ENCODE peak calls at places on chromosomes 1 and 21, in seven cellular contexts. R is K562, H is fibroblast of lung, E is mammary epithelial cell, F is hepatocyte, K is neuronal stem cell, M is HCT116. G is an unnamed sample.

GRCh38 chr1:1144122-1144842 is 28.4 kb upstream of the C1orf159 start:
- DNase-seq in R (no peak), H (no peak), E (no peak), F (no peak), K (no peak), M (no peak), G (peak; percentile 84)

GRCh38 chr1:214970016-214970415 is 112.5 kb upstream of the KCNK2 start:
- DNase-seq in R (no peak), H (no peak), E (no peak), F (no peak), K (no peak), M (no peak), G (no peak)

GRCh38 chr1:228265167-228265566 is 57.3 kb downstream of the OBSCN start:
- DNase-seq in R (peak; percentile 67), H (peak; percentile 46), E (no peak), F (no peak), K (no peak), M (no peak), G (no peak)

GRCh38 chr1:227318852-227319607 is 738 bp upstream of the CDC42BPA start:
- DNase-seq in R (peak; percentile 45), H (peak; percentile 33), E (peak; percentile 61), F (peak; percentile 54), K (peak; percentile 64), M (no peak), G (no peak)

GRCh38 chr1:52759908-52760307 is 33.7 kb downstream of the ZYG11B start:
- DNase-seq in R (no peak), H (no peak), E (no peak), F (no peak), K (no peak), M (no peak), G (no peak)

GRCh38 chr21:29299906-29300546 is 1.3 kb downstream of the BACH1 start:
- DNase-seq in R (peak; percentile 83), H (peak; percentile 92), E (peak; percentile 94), F (peak; percentile 82), K (peak; percentile 32), M (peak; percentile 15), G (peak; percentile 41)

GRCh38 chr1:174982971-174983689 is 16.6 kb upstream of the CACYBP start:
- DNase-seq in R (peak; percentile 43), H (peak; percentile 73), E (peak; percentile 35), F (peak; percentile 69), K (peak; percentile 36), M (peak; percentile 36), G (peak; percentile 36)

GRCh38 chr21:35730325-35730724 is 330.0 kb downstream of the SETD4 start:
- DNase-seq in R (no peak), H (no peak), E (no peak), F (no peak), K (no peak), M (no peak), G (no peak)

GRCh38 chr1:203142684-203143408 is 15.3 kb downstream of the ADORA1 start:
- DNase-seq in R (no peak), H (no peak), E (no peak), F (no peak), K (no peak), M (no peak), G (no peak)

GRCh38 chr1:9196129-9197040 is 38.2 kb upstream of the H6PD start:
- DNase-seq in R (peak; percentile 65), H (peak; percentile 92), E (peak; percentile 66), F (peak; percentile 80), K (no peak), M (no peak), G (peak; percentile 47)

GRCh38 chr1:209549384-209550001 is 34.0 kb upstream of the CAMK1G start:
- DNase-seq in R (peak; percentile 39), H (no peak), E (no peak), F (peak; percentile 33), K (no peak), M (no peak), G (peak; percentile 19)

GRCh38 chr1:72283204-72284083 is 1.1 kb upstream of the NEGR1 start:
- DNase-seq in R (no peak), H (peak; percentile 73), E (peak; percentile 73), F (peak; percentile 67), K (peak; percentile 67), M (no peak), G (peak; percentile 76)

DNA sequence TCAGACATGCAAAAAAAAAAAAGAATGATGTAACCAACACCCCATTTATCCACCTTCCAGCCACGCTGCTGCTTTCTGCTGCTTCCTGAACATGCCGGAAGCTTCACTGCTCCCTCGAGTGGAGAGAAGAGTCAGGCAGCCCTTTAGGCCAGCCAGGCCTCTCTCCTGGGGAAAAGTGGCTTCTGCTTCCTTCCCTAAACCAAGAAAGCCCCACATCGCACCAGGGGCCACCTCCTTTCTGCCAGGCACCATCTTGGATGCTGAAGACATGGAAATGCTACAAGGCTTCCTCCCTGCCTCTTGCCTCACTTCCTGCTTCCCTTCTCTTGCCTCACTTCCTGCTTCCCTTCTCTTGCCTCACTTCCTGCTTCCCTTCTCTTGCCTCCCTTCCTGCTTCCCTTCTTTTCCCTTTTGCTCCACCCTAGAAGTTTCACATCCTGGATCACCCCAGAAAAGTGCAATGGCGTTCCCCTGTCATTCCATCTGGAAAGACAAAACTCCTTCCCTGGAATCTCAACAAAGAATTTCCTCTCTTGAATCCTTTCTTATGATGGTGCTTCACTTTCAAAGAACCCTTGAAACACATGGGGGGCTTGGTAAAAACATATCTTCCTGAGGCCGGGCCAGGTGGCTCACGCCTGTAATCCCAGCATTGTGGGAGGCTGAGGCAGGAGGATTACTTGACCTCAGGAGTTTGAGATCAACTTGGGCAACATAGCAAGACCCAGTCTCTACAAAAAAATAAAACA is 18.7 kb downstream of the TNFRSF8 start:
- DNase-seq in R (peak; percentile 67), H (no peak), E (no peak), F (no peak), K (no peak), M (peak; percentile 37), G (no peak)
- H2AFZ ChIP-seq in R (peak overlapping the region; percentile 87), H (peak overlapping the region; percentile 64), E (peak overlapping the region; percentile 36), F (no peak overlapping the region), K (peak overlapping the region; percentile 94), M (no peak overlapping the region), G (peak overlapping the region; percentile 64)

DNA sequence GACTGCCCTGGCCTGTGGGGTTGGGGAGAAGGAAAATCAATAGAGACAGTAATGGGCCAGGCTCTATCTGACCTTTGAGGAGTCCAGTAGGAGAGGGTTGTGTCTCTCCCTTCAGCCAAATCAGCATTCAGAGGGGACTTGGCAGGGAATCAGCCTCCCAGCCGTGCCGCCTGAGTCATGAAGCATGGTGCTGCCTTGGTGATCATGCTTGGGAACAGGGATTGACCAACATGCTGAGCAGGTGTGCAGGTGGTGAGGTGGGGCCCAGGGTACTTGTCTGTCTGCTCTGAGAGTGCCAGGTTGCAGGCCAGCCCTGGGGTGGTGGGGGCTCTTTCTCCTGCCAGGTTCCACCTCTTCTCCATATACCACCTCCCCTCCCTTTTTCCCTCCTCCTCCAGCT is 58.9 kb upstream of the TLR5 start:
- DNase-seq in R (no peak), H (no peak), E (peak; percentile 28), F (no peak), K (no peak), M (no peak), G (no peak)
- H3K27ac ChIP-seq in R (no peak overlapping the region), H (no peak overlapping the region), E (no peak overlapping the region), F (no peak overlapping the region), K (no peak overlapping the region), M (no peak overlapping the region), G (no peak overlapping the region)

DNA sequence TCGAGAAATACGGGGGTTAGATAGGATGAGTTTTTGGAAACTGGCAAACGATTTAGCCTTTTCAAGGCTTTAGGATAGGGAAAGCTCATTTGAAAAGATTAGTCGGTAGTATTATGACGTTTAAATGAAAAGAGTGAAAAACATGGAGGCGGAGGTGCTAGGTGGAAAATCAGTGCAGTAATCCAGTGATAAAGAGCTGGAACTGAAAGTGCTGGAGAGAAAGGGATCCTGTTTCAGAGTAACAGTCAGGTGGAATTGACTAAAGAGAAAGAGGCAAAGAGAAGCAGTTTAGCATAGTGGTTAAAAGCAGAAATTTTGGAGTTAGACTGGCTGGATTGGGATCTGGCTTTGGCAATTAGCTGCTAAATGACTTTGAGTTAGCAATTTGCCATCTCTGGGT is 945 bp downstream of the WDR3 start:
- DNase-seq in R (no peak), H (peak; percentile 2), E (peak; percentile 2), F (no peak), K (no peak), M (no peak), G (no peak)
- H2AFZ ChIP-seq in R (peak overlapping the region; percentile 94), H (peak overlapping the region; percentile 81), E (peak overlapping the region; percentile 99), F (peak overlapping the region; percentile 59), K (peak overlapping the region; percentile 93), M (no peak overlapping the region), G (peak overlapping the region; percentile 96)

GRCh38 chr1:149942207-149942606 is 5.5 kb upstream of the MTMR11 start:
- DNase-seq in R (peak; percentile 74), H (peak; percentile 69), E (no peak), F (peak; percentile 62), K (peak; percentile 42), M (no peak), G (no peak)
- H3K27ac ChIP-seq in R (no peak overlapping the region), H (no peak overlapping the region), E (no peak overlapping the region), F (peak overlapping the region; percentile 60), K (no peak overlapping the region), M (no peak overlapping the region), G (no peak overlapping the region)

GRCh38 chr1:186620526-186620925 is 59.7 kb downstream of the PTGS2 start:
- DNase-seq in R (no peak), H (no peak), E (no peak), F (no peak), K (no peak), M (no peak), G (no peak)

GRCh38 chr1:186620951-186621350 is 59.3 kb downstream of the PTGS2 start:
- DNase-seq in R (no peak), H (peak; percentile 57), E (peak; percentile 92), F (no peak), K (no peak), M (no peak), G (peak; percentile 17)

GRCh38 chr1:186617860-186618780 is 62.1 kb downstream of the PTGS2 start:
- DNase-seq in R (no peak), H (peak; percentile 42), E (peak; percentile 79), F (no peak), K (no peak), M (no peak), G (peak; percentile 79)

GRCh38 chr1:186615332-186615731 is 64.9 kb downstream of the PTGS2 start:
- DNase-seq in R (no peak), H (no peak), E (no peak), F (no peak), K (no peak), M (no peak), G (no peak)
- H2AFZ ChIP-seq in R (no peak overlapping the region), H (no peak overlapping the region), E (peak overlapping the region; percentile 42), F (no peak overlapping the region), K (no peak overlapping the region), M (no peak overlapping the region), G (no peak overlapping the region)

DNA sequence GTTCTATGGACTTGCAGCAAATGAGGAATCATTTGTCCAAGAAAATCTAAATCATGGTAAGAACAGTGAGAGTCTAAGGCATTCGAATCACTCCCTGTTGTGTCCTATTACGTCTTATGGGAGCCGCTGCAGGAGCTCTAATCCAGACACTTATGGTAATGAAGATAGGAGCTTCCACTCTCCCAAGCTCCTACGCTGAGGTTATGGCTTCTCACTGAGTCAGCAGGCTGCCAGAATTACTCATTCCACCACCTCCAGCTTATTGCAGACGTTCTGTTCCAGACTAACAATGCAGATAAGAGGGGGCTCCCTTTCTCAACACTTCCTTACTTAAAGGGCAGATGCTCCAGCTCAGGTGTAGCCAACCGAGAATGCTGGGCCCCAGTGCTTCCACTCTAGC is 212.6 kb downstream of the GREM2 start:
- DNase-seq in R (peak; percentile 11), H (peak; percentile 75), E (no peak), F (peak; percentile 81), K (no peak), M (no peak), G (no peak)
- H3K27ac ChIP-seq in R (no peak overlapping the region), H (no peak overlapping the region), E (no peak overlapping the region), F (peak overlapping the region; percentile 47), K (no peak overlapping the region), M (no peak overlapping the region), G (no peak overlapping the region)

G was measured in DND-41.